ENCODE peak calls at places on chromosome 20, in nine cellular contexts. One of them, this sample, is unnamed.

GRCh38 chr20:16713056-16713455 is 16.8 kb upstream of the SNRPB2 start:
- DNase-seq in AG10803: no peak
- DNase-seq in fibroblast of lung: no peak
- DNase-seq in tibial artery: no peak
- DNase-seq in ascending aorta: no peak
- DNase-seq in neuronal stem cell: no peak
- DNase-seq in ovary: no peak
- DNase-seq in hepatocyte: no peak
- DNase-seq in pancreas: no peak
- DNase-seq in this sample: no peak

GRCh38 chr20:528923-529594 is 14.5 kb downstream of the CSNK2A1 start:
- DNase-seq in AG10803: peak; percentile 88
- DNase-seq in fibroblast of lung: peak; percentile 83
- DNase-seq in tibial artery: no peak
- DNase-seq in ascending aorta: no peak
- DNase-seq in neuronal stem cell: no peak
- DNase-seq in ovary: no peak
- DNase-seq in hepatocyte: no peak
- DNase-seq in pancreas: no peak
- DNase-seq in this sample: peak; percentile 76

GRCh38 chr20:62171245-62171644 is 11.6 kb upstream of the MTG2 start:
- DNase-seq in AG10803: no peak
- DNase-seq in fibroblast of lung: no peak
- DNase-seq in tibial artery: no peak
- DNase-seq in ascending aorta: no peak
- DNase-seq in neuronal stem cell: no peak
- DNase-seq in ovary: no peak
- DNase-seq in hepatocyte: no peak
- DNase-seq in pancreas: no peak
- DNase-seq in this sample: no peak

GRCh38 chr20:18654448-18654773 is 66.6 kb downstream of the DTD1 start:
- DNase-seq in AG10803: no peak
- DNase-seq in fibroblast of lung: no peak
- DNase-seq in tibial artery: no peak
- DNase-seq in ascending aorta: no peak
- DNase-seq in neuronal stem cell: no peak
- DNase-seq in ovary: no peak
- DNase-seq in hepatocyte: no peak
- DNase-seq in pancreas: no peak
- DNase-seq in this sample: no peak

GRCh38 chr20:32034581-32035397 is 17.3 kb upstream of the HCK start:
- DNase-seq in AG10803: peak; percentile 33
- DNase-seq in fibroblast of lung: no peak
- DNase-seq in tibial artery: no peak
- DNase-seq in ascending aorta: no peak
- DNase-seq in neuronal stem cell: no peak
- DNase-seq in ovary: no peak
- DNase-seq in hepatocyte: no peak
- DNase-seq in pancreas: no peak
- DNase-seq in this sample: no peak

GRCh38 chr20:52959125-52959524 is 13.0 kb upstream of the TSHZ2 start:
- DNase-seq in AG10803: no peak
- DNase-seq in fibroblast of lung: peak; percentile 46
- DNase-seq in tibial artery: no peak
- DNase-seq in ascending aorta: no peak
- DNase-seq in neuronal stem cell: no peak
- DNase-seq in ovary: no peak
- DNase-seq in hepatocyte: peak; percentile 32
- DNase-seq in pancreas: no peak
- DNase-seq in this sample: peak; percentile 21

GRCh38 chr20:54094268-54094580 is 23.8 kb upstream of the BCAS1 start:
- DNase-seq in AG10803: no peak
- DNase-seq in fibroblast of lung: no peak
- DNase-seq in tibial artery: no peak
- DNase-seq in ascending aorta: no peak
- DNase-seq in neuronal stem cell: no peak
- DNase-seq in ovary: no peak
- DNase-seq in hepatocyte: no peak
- DNase-seq in pancreas: no peak
- DNase-seq in this sample: no peak

GRCh38 chr20:45378191-45378590 is at the start of gene TP53TG5:
- DNase-seq in AG10803: no peak
- DNase-seq in fibroblast of lung: no peak
- DNase-seq in tibial artery: no peak
- DNase-seq in ascending aorta: no peak
- DNase-seq in neuronal stem cell: no peak
- DNase-seq in ovary: no peak
- DNase-seq in hepatocyte: no peak
- DNase-seq in pancreas: no peak
- DNase-seq in this sample: no peak

GRCh38 chr20:39880890-39881289 is 808.1 kb downstream of the MAFB start:
- DNase-seq in AG10803: peak; percentile 41
- DNase-seq in fibroblast of lung: peak; percentile 58
- DNase-seq in tibial artery: no peak
- DNase-seq in ascending aorta: no peak
- DNase-seq in neuronal stem cell: no peak
- DNase-seq in ovary: no peak
- DNase-seq in hepatocyte: no peak
- DNase-seq in pancreas: no peak
- DNase-seq in this sample: no peak

GRCh38 chr20:16877053-16877554 is 128.9 kb downstream of the OTOR start:
- DNase-seq in AG10803: no peak
- DNase-seq in fibroblast of lung: no peak
- DNase-seq in tibial artery: no peak
- DNase-seq in ascending aorta: no peak
- DNase-seq in neuronal stem cell: no peak
- DNase-seq in ovary: no peak
- DNase-seq in hepatocyte: no peak
- DNase-seq in pancreas: no peak
- DNase-seq in this sample: no peak

GRCh38 chr20:610130-611046 is at the start of gene TCF15:
- DNase-seq in AG10803: no peak
- DNase-seq in fibroblast of lung: peak; percentile 19
- DNase-seq in tibial artery: no peak
- DNase-seq in ascending aorta: no peak
- DNase-seq in neuronal stem cell: peak; percentile 70
- DNase-seq in ovary: no peak
- DNase-seq in hepatocyte: peak; percentile 23
- DNase-seq in pancreas: no peak
- DNase-seq in this sample: no peak

GRCh38 chr20:50346372-50347347 is 156.0 kb downstream of the CEBPB start:
- DNase-seq in AG10803: peak; percentile 89
- DNase-seq in fibroblast of lung: peak; percentile 82
- DNase-seq in tibial artery: peak; percentile 95
- DNase-seq in ascending aorta: peak; percentile 71
- DNase-seq in neuronal stem cell: no peak
- DNase-seq in ovary: peak; percentile 85
- DNase-seq in hepatocyte: peak; percentile 68
- DNase-seq in pancreas: no peak
- DNase-seq in this sample: peak; percentile 77

GRCh38 chr20:14589383-14589782 is 252.0 kb upstream of the FLRT3 start:
- DNase-seq in AG10803: no peak
- DNase-seq in fibroblast of lung: no peak
- DNase-seq in tibial artery: no peak
- DNase-seq in ascending aorta: no peak
- DNase-seq in neuronal stem cell: no peak
- DNase-seq in ovary: no peak
- DNase-seq in hepatocyte: no peak
- DNase-seq in pancreas: no peak
- DNase-seq in this sample: no peak

GRCh38 chr20:47784256-47784598 is 1.1 kb downstream of the SULF2 start:
- DNase-seq in AG10803: no peak
- DNase-seq in fibroblast of lung: no peak
- DNase-seq in tibial artery: no peak
- DNase-seq in ascending aorta: no peak
- DNase-seq in neuronal stem cell: no peak
- DNase-seq in ovary: no peak
- DNase-seq in hepatocyte: no peak
- DNase-seq in pancreas: no peak
- DNase-seq in this sample: no peak

GRCh38 chr20:47785321-47785899 is at the start of gene SULF2:
- DNase-seq in AG10803: no peak
- DNase-seq in fibroblast of lung: peak; percentile 52
- DNase-seq in tibial artery: peak; percentile 72
- DNase-seq in ascending aorta: no peak
- DNase-seq in neuronal stem cell: peak; percentile 35
- DNase-seq in ovary: peak; percentile 76
- DNase-seq in hepatocyte: peak; percentile 83
- DNase-seq in pancreas: no peak
- DNase-seq in this sample: no peak

GRCh38 chr20:47785900-47786762 is 850 bp upstream of the SULF2 start:
- DNase-seq in AG10803: peak; percentile 83
- DNase-seq in fibroblast of lung: peak; percentile 85
- DNase-seq in tibial artery: peak; percentile 85
- DNase-seq in ascending aorta: no peak
- DNase-seq in neuronal stem cell: peak; percentile 83
- DNase-seq in ovary: peak; percentile 84
- DNase-seq in hepatocyte: peak; percentile 87
- DNase-seq in pancreas: no peak
- DNase-seq in this sample: peak; percentile 41

GRCh38 chr20:47782920-47783552 is 2.2 kb downstream of the SULF2 start:
- DNase-seq in AG10803: no peak
- DNase-seq in fibroblast of lung: no peak
- DNase-seq in tibial artery: no peak
- DNase-seq in ascending aorta: no peak
- DNase-seq in neuronal stem cell: no peak
- DNase-seq in ovary: no peak
- DNase-seq in hepatocyte: no peak
- DNase-seq in pancreas: no peak
- DNase-seq in this sample: no peak

GRCh38 chr20:47784599-47785320 is 521 bp downstream of the SULF2 start:
- DNase-seq in AG10803: peak; percentile 46
- DNase-seq in fibroblast of lung: peak; percentile 70
- DNase-seq in tibial artery: no peak
- DNase-seq in ascending aorta: no peak
- DNase-seq in neuronal stem cell: no peak
- DNase-seq in ovary: peak; percentile 49
- DNase-seq in hepatocyte: peak; percentile 68
- DNase-seq in pancreas: no peak
- DNase-seq in this sample: no peak
- H3K4me3 ChIP-seq in AG10803: peak overlapping the region; percentile 68
- H3K4me3 ChIP-seq in fibroblast of lung: peak overlapping the region; percentile 48
- H3K4me3 ChIP-seq in tibial artery: peak overlapping the region; percentile 58
- H3K4me3 ChIP-seq in ascending aorta: peak overlapping the region; percentile 74
- H3K4me3 ChIP-seq in neuronal stem cell: peak overlapping the region; percentile 80
- H3K4me3 ChIP-seq in ovary: peak overlapping the region; percentile 55
- H3K4me3 ChIP-seq in hepatocyte: peak overlapping the region; percentile 90
- H3K4me3 ChIP-seq in pancreas: peak overlapping the region; percentile 55
- H3K4me3 ChIP-seq in this sample: peak overlapping the region; percentile 51

DNA sequence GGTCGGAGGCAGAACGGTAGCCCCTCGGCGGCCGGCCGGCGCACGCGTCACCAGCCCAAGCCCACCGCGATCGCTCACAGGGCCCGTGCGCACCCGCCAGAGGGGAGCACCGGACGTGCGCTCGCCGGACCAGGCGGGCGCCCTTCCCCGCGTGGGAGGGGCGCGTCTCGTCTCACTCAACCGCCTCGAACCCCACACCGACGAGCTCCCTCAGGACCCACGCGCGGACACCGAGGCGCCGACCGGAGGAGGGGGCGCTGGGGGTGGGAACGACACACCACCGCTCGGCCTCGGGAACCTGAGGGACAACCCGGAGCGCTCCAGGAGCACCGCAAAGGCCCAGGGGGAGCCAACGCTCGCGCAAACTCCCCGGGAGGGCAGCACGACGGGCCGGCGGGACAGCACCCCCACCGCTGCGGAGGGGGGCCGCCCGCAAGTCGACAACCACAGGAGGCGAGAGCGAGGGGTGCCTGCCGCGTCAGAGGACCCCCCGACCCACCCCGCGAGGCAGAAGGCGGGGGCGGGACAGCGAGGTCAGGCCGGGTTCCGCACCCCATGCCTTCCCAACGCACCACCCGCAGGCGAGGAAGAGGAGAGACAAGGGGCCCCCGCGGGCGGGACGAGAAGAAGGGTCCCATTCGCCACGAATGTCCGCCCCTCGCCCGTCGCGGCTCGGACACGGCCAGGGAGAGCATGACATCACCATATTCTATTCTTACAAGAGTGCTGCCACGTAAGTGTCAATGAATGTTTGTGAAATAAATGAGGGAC is 512.7 kb upstream of the ZNF337 start:
- DNase-seq in AG10803: peak; percentile 77
- DNase-seq in fibroblast of lung: peak; percentile 28
- DNase-seq in tibial artery: peak; percentile 39
- DNase-seq in ascending aorta: no peak
- DNase-seq in neuronal stem cell: peak; percentile 23
- DNase-seq in ovary: no peak
- DNase-seq in hepatocyte: peak; percentile 52
- DNase-seq in pancreas: peak; percentile 48
- DNase-seq in this sample: no peak
- H3K4me3 ChIP-seq in AG10803: no peak overlapping the region
- H3K4me3 ChIP-seq in fibroblast of lung: no peak overlapping the region
- H3K4me3 ChIP-seq in tibial artery: no peak overlapping the region
- H3K4me3 ChIP-seq in ascending aorta: peak overlapping the region; percentile 0
- H3K4me3 ChIP-seq in neuronal stem cell: no peak overlapping the region
- H3K4me3 ChIP-seq in ovary: no peak overlapping the region
- H3K4me3 ChIP-seq in hepatocyte: no peak overlapping the region
- H3K4me3 ChIP-seq in pancreas: peak overlapping the region; percentile 38
- H3K4me3 ChIP-seq in this sample: peak overlapping the region; percentile 26

DNA sequence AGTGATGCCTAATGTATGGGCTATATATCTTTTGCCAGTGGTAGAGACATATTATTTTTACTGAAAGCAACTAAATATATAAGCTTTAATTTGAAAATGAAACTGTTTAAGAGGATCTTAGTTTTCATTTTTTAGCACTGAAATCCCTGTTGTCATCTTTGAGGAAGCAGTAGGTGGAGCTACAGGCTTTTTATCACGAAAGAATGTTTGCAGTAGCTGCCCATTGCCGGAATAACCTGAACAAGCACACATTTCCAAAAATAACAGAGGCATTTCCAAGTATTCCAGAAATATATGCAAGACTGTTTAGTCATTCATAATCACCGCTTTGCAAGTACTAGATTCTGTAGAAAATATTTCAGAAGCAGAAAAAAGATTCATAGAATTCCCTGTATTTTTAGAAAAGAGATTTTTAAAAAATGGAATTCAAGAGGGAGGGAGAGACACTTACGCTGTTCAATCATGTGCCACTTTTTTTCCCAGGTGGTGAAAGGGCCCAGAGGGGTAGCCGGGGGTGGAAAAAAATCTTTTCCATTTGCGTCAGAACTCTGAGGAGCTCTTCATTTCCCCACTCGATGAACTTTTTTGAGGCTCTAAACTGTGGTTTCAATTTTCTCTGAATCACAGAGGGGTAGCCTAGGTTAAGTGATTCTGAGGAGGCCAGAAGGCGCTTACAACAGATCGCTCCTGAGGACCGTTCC is 142.5 kb upstream of the FERMT1 start:
- DNase-seq in AG10803: peak; percentile 49
- DNase-seq in fibroblast of lung: peak; percentile 87
- DNase-seq in tibial artery: no peak
- DNase-seq in ascending aorta: no peak
- DNase-seq in neuronal stem cell: no peak
- DNase-seq in ovary: no peak
- DNase-seq in hepatocyte: peak; percentile 74
- DNase-seq in pancreas: no peak
- DNase-seq in this sample: peak; percentile 40
- H3K4me3 ChIP-seq in AG10803: no peak overlapping the region
- H3K4me3 ChIP-seq in fibroblast of lung: peak overlapping the region; percentile 56
- H3K4me3 ChIP-seq in tibial artery: peak overlapping the region; percentile 12
- H3K4me3 ChIP-seq in ascending aorta: peak overlapping the region; percentile 25
- H3K4me3 ChIP-seq in neuronal stem cell: no peak overlapping the region
- H3K4me3 ChIP-seq in ovary: no peak overlapping the region
- H3K4me3 ChIP-seq in hepatocyte: no peak overlapping the region
- H3K4me3 ChIP-seq in pancreas: no peak overlapping the region
- H3K4me3 ChIP-seq in this sample: no peak overlapping the region

GRCh38 chr20:44204156-44204831 is 6.3 kb downstream of the OSER1 start:
- DNase-seq in AG10803: peak; percentile 95
- DNase-seq in fibroblast of lung: peak; percentile 97
- DNase-seq in tibial artery: no peak
- DNase-seq in ascending aorta: no peak
- DNase-seq in neuronal stem cell: no peak
- DNase-seq in ovary: no peak
- DNase-seq in hepatocyte: peak; percentile 42
- DNase-seq in pancreas: no peak
- DNase-seq in this sample: peak; percentile 78
- H3K4me3 ChIP-seq in AG10803: no peak overlapping the region
- H3K4me3 ChIP-seq in fibroblast of lung: peak overlapping the region; percentile 15
- H3K4me3 ChIP-seq in tibial artery: no peak overlapping the region
- H3K4me3 ChIP-seq in ascending aorta: no peak overlapping the region
- H3K4me3 ChIP-seq in neuronal stem cell: no peak overlapping the region
- H3K4me3 ChIP-seq in ovary: no peak overlapping the region
- H3K4me3 ChIP-seq in hepatocyte: no peak overlapping the region
- H3K4me3 ChIP-seq in pancreas: no peak overlapping the region
- H3K4me3 ChIP-seq in this sample: no peak overlapping the region